ENCODE peak calls at places on chromosomes 6 and 20, in eight cellular contexts. D is A673, Q is adrenal gland, T is cardiac muscle cell, I is mammary epithelial cell, K is HCT116, U is transverse colon, S is iPS DF 6.9. V is an unnamed sample.

GRCh38 chr6:5637714-5638113 is 369.0 kb downstream of the NRN1 start:
- DNase-seq in D (no peak), Q (no peak), T (no peak), I (no peak), K (no peak), U (no peak), S (no peak), V (no peak)

GRCh38 chr6:104688283-104688969 is 171.3 kb downstream of the HACE1 start:
- DNase-seq in D (no peak), Q (no peak), T (no peak), I (no peak), K (no peak), U (no peak), S (no peak), V (no peak)

GRCh38 chr6:112007805-112008204 is 46.1 kb upstream of the CCN6 start:
- DNase-seq in D (no peak), Q (peak; percentile 24), T (peak; percentile 42), I (no peak), K (no peak), U (peak; percentile 11), S (no peak), V (peak; percentile 33)

GRCh38 chr6:148128014-148128730 is 214.5 kb upstream of the SASH1 start:
- DNase-seq in D (no peak), Q (no peak), T (no peak), I (peak; percentile 68), K (no peak), U (no peak), S (no peak), V (no peak)

GRCh38 chr6:39102024-39102820 is 12.8 kb downstream of the SAYSD1 start:
- DNase-seq in D (no peak), Q (no peak), T (peak; percentile 87), I (peak; percentile 20), K (no peak), U (no peak), S (peak; percentile 55), V (peak; percentile 52)

GRCh38 chr6:90186637-90187361 is 109.8 kb downstream of the BACH2 start:
- DNase-seq in D (peak; percentile 43), Q (no peak), T (no peak), I (peak; percentile 37), K (no peak), U (no peak), S (no peak), V (no peak)

GRCh38 chr6:108556250-108556649 is 4.5 kb upstream of the FOXO3 start:
- DNase-seq in D (no peak), Q (no peak), T (no peak), I (no peak), K (no peak), U (no peak), S (no peak), V (no peak)

GRCh38 chr6:131182991-131183425 is 47.7 kb downstream of the AKAP7 start:
- DNase-seq in D (peak; percentile 78), Q (no peak), T (peak; percentile 66), I (no peak), K (no peak), U (no peak), S (no peak), V (no peak)

GRCh38 chr20:49187330-49188100 is 619 bp downstream of the STAU1 start:
- DNase-seq in D (peak; percentile 43), Q (peak; percentile 35), T (peak; percentile 4), I (no peak), K (no peak), U (peak; percentile 23), S (no peak), V (peak; percentile 29)

GRCh38 chr20:61442075-61442670 is 190.1 kb downstream of the CDH4 start:
- DNase-seq in D (no peak), Q (no peak), T (no peak), I (no peak), K (no peak), U (no peak), S (no peak), V (no peak)

GRCh38 chr6:56479381-56479780 is 163.3 kb downstream of the DST start:
- DNase-seq in D (no peak), Q (no peak), T (no peak), I (no peak), K (no peak), U (no peak), S (no peak), V (no peak)

GRCh38 chr20:1299522-1299921 is 29.4 kb downstream of the SDCBP2 start:
- DNase-seq in D (no peak), Q (no peak), T (no peak), I (no peak), K (peak; percentile 37), U (no peak), S (no peak), V (no peak)

GRCh38 chr6:18171861-18172260 is 16.6 kb downstream of the KDM1B start:
- DNase-seq in D (no peak), Q (no peak), T (no peak), I (no peak), K (no peak), U (no peak), S (no peak), V (no peak)

GRCh38 chr20:38680492-38681118 is 43.7 kb upstream of the SLC32A1 start:
- DNase-seq in D (peak; percentile 49), Q (peak; percentile 24), T (peak; percentile 48), I (peak; percentile 35), K (no peak), U (no peak), S (no peak), V (no peak)

GRCh38 chr20:40331699-40332098 is 357.3 kb downstream of the MAFB start:
- DNase-seq in D (peak; percentile 40), Q (peak; percentile 47), T (no peak), I (no peak), K (no peak), U (peak; percentile 19), S (no peak), V (peak; percentile 41)

GRCh38 chr6:14472964-14473363 is 355.4 kb downstream of the CD83 start:
- DNase-seq in D (no peak), Q (no peak), T (peak; percentile 44), I (no peak), K (no peak), U (no peak), S (no peak), V (no peak)

GRCh38 chr20:59043698-59044097 is 1.1 kb upstream of the PRELID3B start:
- DNase-seq in D (no peak), Q (no peak), T (no peak), I (peak; percentile 51), K (no peak), U (no peak), S (no peak), V (no peak)

GRCh38 chr6:144346719-144347446 is 61.7 kb downstream of the UTRN start:
- DNase-seq in D (peak; percentile 84), Q (peak; percentile 75), T (peak; percentile 72), I (peak; percentile 71), K (peak; percentile 31), U (no peak), S (no peak), V (no peak)

GRCh38 chr6:144347447-144347758 is 62.3 kb downstream of the UTRN start:
- DNase-seq in D (no peak), Q (no peak), T (no peak), I (no peak), K (no peak), U (no peak), S (no peak), V (no peak)

GRCh38 chr6:144343736-144344428 is 58.7 kb downstream of the UTRN start:
- DNase-seq in D (peak; percentile 83), Q (no peak), T (no peak), I (peak; percentile 41), K (no peak), U (peak; percentile 64), S (no peak), V (no peak)

GRCh38 chr6:144344651-144345050 is 59.5 kb downstream of the UTRN start:
- DNase-seq in D (no peak), Q (no peak), T (no peak), I (no peak), K (no peak), U (no peak), S (no peak), V (no peak)

GRCh38 chr6:144345451-144345850 is 60.3 kb downstream of the UTRN start:
- DNase-seq in D (no peak), Q (no peak), T (no peak), I (no peak), K (no peak), U (no peak), S (no peak), V (no peak)
- H3K27ac ChIP-seq in D (no peak overlapping the region), Q (no peak overlapping the region), T (no peak overlapping the region), I (no peak overlapping the region), K (no peak overlapping the region), U (no peak overlapping the region), S (no peak overlapping the region), V (no peak overlapping the region)

GRCh38 chr6:127131275-127131674 is 12.8 kb downstream of the RSPO3 start:
- DNase-seq in D (no peak), Q (no peak), T (peak; percentile 14), I (no peak), K (no peak), U (no peak), S (no peak), V (no peak)

GRCh38 chr6:127134136-127134535 is 15.7 kb downstream of the RSPO3 start:
- DNase-seq in D (no peak), Q (no peak), T (no peak), I (no peak), K (no peak), U (no peak), S (no peak), V (no peak)

GRCh38 chr6:127128066-127128465 is 9.6 kb downstream of the RSPO3 start:
- DNase-seq in D (no peak), Q (no peak), T (no peak), I (no peak), K (no peak), U (no peak), S (no peak), V (no peak)

GRCh38 chr6:127129281-127129680 is 10.8 kb downstream of the RSPO3 start:
- DNase-seq in D (no peak), Q (no peak), T (no peak), I (no peak), K (no peak), U (no peak), S (no peak), V (no peak)

GRCh38 chr6:127131772-127132171 is 13.3 kb downstream of the RSPO3 start:
- DNase-seq in D (no peak), Q (no peak), T (no peak), I (no peak), K (no peak), U (no peak), S (no peak), V (no peak)
- H3K4me1 ChIP-seq in D (peaks cover 10% of the 10 kb centered on the region), Q (no peaks in the 10 kb centered on the region), T (no peaks in the 10 kb centered on the region), I (no peaks in the 10 kb centered on the region), K (no peaks in the 10 kb centered on the region), U (no peaks in the 10 kb centered on the region), S (no peaks in the 10 kb centered on the region), V (no peaks in the 10 kb centered on the region)

DNA sequence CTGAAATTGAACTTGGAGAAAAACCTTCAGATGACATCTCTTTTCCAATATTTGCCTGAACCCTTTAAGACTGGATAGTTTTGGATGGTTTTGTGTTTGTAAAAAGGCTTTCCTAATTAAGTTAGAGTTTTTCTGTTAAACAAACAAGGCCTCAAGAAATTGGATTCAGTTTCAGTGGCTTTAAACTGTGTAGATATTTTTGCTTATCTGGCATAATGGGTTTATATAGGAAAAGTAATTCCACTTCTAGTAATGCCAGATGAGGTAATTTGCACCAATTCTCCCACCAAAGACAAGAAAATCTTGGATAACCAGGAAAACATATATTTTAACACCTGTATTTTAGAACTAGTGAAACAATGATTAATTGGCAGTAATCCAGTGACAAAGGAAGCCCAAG is 12.0 kb upstream of the TRDN start:
- DNase-seq in D (no peak), Q (no peak), T (no peak), I (no peak), K (no peak), U (no peak), S (no peak), V (no peak)
- H3K27ac ChIP-seq in D (no peak overlapping the region), Q (no peak overlapping the region), T (no peak overlapping the region), I (no peak overlapping the region), K (no peak overlapping the region), U (no peak overlapping the region), S (no peak overlapping the region), V (no peak overlapping the region)

GRCh38 chr6:322940-323729 is 30.8 kb downstream of the DUSP22 start:
- DNase-seq in D (no peak), Q (no peak), T (no peak), I (no peak), K (no peak), U (peak; percentile 39), S (no peak), V (peak; percentile 41)
- H3K4me1 ChIP-seq in D (no peaks in the 10 kb centered on the region), Q (peaks cover 4% of the 10 kb centered on the region), T (peaks cover 6% of the 10 kb centered on the region), I (peaks cover 7% of the 10 kb centered on the region), K (no peaks in the 10 kb centered on the region), U (peaks cover 16% of the 10 kb centered on the region), S (no peaks in the 10 kb centered on the region), V (peaks cover 1% of the 10 kb centered on the region)

V was measured in right cardiac atrium.